ENCODE peak calls at places on chromosomes 16 and 17, in eight cellular contexts. W, N, X, V, F, Z, H and Q are unnamed samples. For H3K4me1, the result is how much of the 10 kb centered on the place peaks cover.

GRCh38 chr16:89602952-89603590 is 10.4 kb upstream of the DPEP1 start:
- DNase-seq in W (no peak), N (no peak), X (no peak), V (no peak), F (no peak), Z (no peak), H (no peak), Q (no peak)

GRCh38 chr17:45294506-45294905 is 22.3 kb downstream of the MAP3K14 start:
- DNase-seq in W (no peak), N (peak), X (peak), V (no peak), F (peak), Z (no peak), H (peak), Q (no peak)

GRCh38 chr16:29990883-29991570 is 4.4 kb downstream of the HIRIP3 start:
- DNase-seq in W (peak), N (no peak), X (no peak), V (no peak), F (no peak), Z (no peak), H (no peak), Q (no peak)

GRCh38 chr17:68700391-68700790 is 99.2 kb upstream of the FAM20A start:
- DNase-seq in W (no peak), N (no peak), X (no peak), V (no peak), F (no peak), Z (no peak), H (no peak), Q (no peak)

GRCh38 chr17:57874434-57875108 is 24.7 kb upstream of the MRPS23 start:
- DNase-seq in W (peak), N (peak), X (peak), V (peak), F (no peak), Z (peak), H (peak), Q (peak)

GRCh38 chr17:9220466-9221230 is 199.3 kb downstream of the NTN1 start:
- DNase-seq in W (peak), N (no peak), X (no peak), V (no peak), F (no peak), Z (no peak), H (no peak), Q (no peak)

GRCh38 chr16:18932243-18932997 is 6.2 kb upstream of the SMG1 start:
- DNase-seq in W (no peak), N (peak), X (no peak), V (no peak), F (no peak), Z (no peak), H (no peak), Q (no peak)

GRCh38 chr16:53974484-53975115 is 270.6 kb downstream of the FTO start:
- DNase-seq in W (no peak), N (no peak), X (no peak), V (no peak), F (no peak), Z (no peak), H (no peak), Q (no peak)

GRCh38 chr16:27475561-27475960 is 73.6 kb downstream of the IL21R start:
- DNase-seq in W (no peak), N (peak), X (no peak), V (no peak), F (no peak), Z (no peak), H (no peak), Q (no peak)

GRCh38 chr16:578870-579405 is 9.2 kb downstream of the PIGQ start:
- DNase-seq in W (peak), N (peak), X (peak), V (peak), F (peak), Z (peak), H (peak), Q (peak)

GRCh38 chr17:76080207-76080933 is 1.4 kb downstream of the ZACN start:
- DNase-seq in W (no peak), N (no peak), X (no peak), V (no peak), F (no peak), Z (no peak), H (no peak), Q (no peak)

GRCh38 chr16:15647615-15648014 is 2.4 kb upstream of the NDE1 start:
- DNase-seq in W (no peak), N (no peak), X (no peak), V (no peak), F (no peak), Z (no peak), H (no peak), Q (no peak)

GRCh38 chr17:48153711-48154642 is 46.4 kb downstream of the SNX11 start:
- DNase-seq in W (no peak), N (peak), X (peak), V (peak), F (peak), Z (peak), H (peak), Q (no peak)

GRCh38 chr17:75647061-75647460 is 13.8 kb downstream of the SMIM5 start:
- DNase-seq in W (peak), N (no peak), X (no peak), V (no peak), F (no peak), Z (no peak), H (no peak), Q (no peak)

GRCh38 chr16:14102925-14103720 is 32.0 kb downstream of the MRTFB start:
- DNase-seq in W (no peak), N (no peak), X (no peak), V (no peak), F (no peak), Z (no peak), H (no peak), Q (no peak)

GRCh38 chr16:83966153-83966696 is 1.8 kb upstream of the NECAB2 start:
- DNase-seq in W (no peak), N (no peak), X (no peak), V (no peak), F (no peak), Z (no peak), H (no peak), Q (peak)

GRCh38 chr17:42386784-42387183 is 1.5 kb downstream of the STAT3 start:
- DNase-seq in W (no peak), N (no peak), X (no peak), V (no peak), F (no peak), Z (no peak), H (no peak), Q (no peak)

GRCh38 chr17:82407255-82407654 is 10.9 kb upstream of the HEXD start:
- DNase-seq in W (no peak), N (peak), X (no peak), V (no peak), F (peak), Z (no peak), H (no peak), Q (no peak)

GRCh38 chr17:72099919-72100318 is 20.9 kb upstream of the SOX9 start:
- DNase-seq in W (no peak), N (peak), X (no peak), V (no peak), F (no peak), Z (no peak), H (no peak), Q (no peak)

GRCh38 chr17:44324092-44324570 is 492 bp downstream of the SLC25A39 start:
- DNase-seq in W (no peak), N (peak), X (no peak), V (no peak), F (no peak), Z (peak), H (peak), Q (peak)

GRCh38 chr17:13940858-13941665 is 128.2 kb upstream of the COX10 start:
- DNase-seq in W (no peak), N (peak), X (no peak), V (no peak), F (no peak), Z (no peak), H (no peak), Q (no peak)

GRCh38 chr17:62628845-62629555 is 1.5 kb downstream of the MRC2 start:
- DNase-seq in W (no peak), N (peak), X (no peak), V (no peak), F (no peak), Z (no peak), H (no peak), Q (no peak)

GRCh38 chr17:35554668-35555067 is 6.0 kb downstream of the SLFN14 start:
- DNase-seq in W (no peak), N (no peak), X (no peak), V (no peak), F (no peak), Z (no peak), H (no peak), Q (no peak)

GRCh38 chr17:80252871-80253270 is 7.8 kb upstream of the RNF213 start:
- DNase-seq in W (peak), N (peak), X (peak), V (peak), F (peak), Z (peak), H (peak), Q (peak)
- TF ChIP-seq CTCF in W (peak), N (peak), X (peak), V (peak), F (peak), Z (peak), H (peak), Q (peak)

DNA sequence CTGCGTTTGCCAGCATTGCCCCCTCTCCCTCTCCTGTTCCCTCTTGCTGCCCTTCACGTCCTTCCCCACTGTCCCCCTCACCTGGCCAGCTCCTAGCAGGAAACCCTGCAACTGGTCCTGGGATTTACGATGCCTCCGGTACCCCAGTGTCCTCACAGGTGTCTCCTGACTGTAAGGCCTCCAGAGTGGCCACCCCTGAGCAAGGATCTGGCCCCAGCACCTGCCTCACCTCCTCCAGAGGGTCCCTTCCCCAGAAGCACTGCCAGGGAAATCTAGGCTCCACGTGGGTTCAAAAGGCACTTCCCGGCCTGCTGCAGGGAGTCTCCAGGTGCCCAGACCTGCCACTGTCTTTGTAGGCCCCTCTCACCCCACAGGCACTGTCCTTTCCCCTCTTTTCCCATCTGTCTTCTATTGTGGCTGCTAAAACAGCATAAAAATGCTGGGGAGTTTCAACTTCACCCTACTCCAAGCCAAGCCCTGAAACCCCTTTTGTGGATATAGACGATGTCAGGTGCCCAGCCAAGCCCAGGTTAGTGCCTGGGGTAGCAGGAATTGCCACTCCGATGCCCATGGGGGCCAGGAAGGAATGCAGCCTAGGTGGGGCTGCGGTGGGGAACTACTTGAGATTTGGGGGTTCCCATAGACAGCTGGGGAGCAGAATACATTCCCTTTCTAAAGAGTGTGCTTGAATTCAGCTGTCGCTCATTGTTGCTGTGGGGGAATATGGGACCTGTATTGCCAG is 25.7 kb downstream of the RAB11FIP4 start:
- DNase-seq in W (peak), N (no peak), X (no peak), V (no peak), F (no peak), Z (no peak), H (no peak), Q (no peak)
- H3K4me1 ChIP-seq in W (under half), N (under half), X (under half), V (under half), F (under half), Z (under half), H (under half), Q (under half)

GRCh38 chr16:20949660-20950059 is 49.1 kb downstream of the LYRM1 start:
- DNase-seq in W (no peak), N (no peak), X (no peak), V (no peak), F (no peak), Z (peak), H (no peak), Q (no peak)
- TF ChIP-seq CTCF in W (no peak), N (no peak), X (no peak), V (no peak), F (no peak), Z (no peak), H (no peak), Q (no peak)

GRCh38 chr17:1978396-1978962 is 46.7 kb downstream of the RTN4RL1 start:
- DNase-seq in W (no peak), N (no peak), X (no peak), V (no peak), F (no peak), Z (no peak), H (no peak), Q (no peak)
- H3K4me1 ChIP-seq in W (under half), N (under half), X (under half), V (under half), F (under half), Z (under half), H (under half), Q (under half)

GRCh38 chr16:51853586-51853985 is 693.4 kb downstream of the TOX3 start:
- DNase-seq in W (no peak), N (no peak), X (no peak), V (no peak), F (no peak), Z (no peak), H (no peak), Q (no peak)

GRCh38 chr16:51852892-51853291 is 694.1 kb downstream of the TOX3 start:
- DNase-seq in W (no peak), N (no peak), X (no peak), V (no peak), F (no peak), Z (no peak), H (no peak), Q (no peak)

GRCh38 chr16:51845586-51845985 is 694.5 kb upstream of the SALL1 start:
- DNase-seq in W (no peak), N (no peak), X (no peak), V (no peak), F (no peak), Z (no peak), H (no peak), Q (no peak)

GRCh38 chr16:51851111-51851510 is 695.8 kb downstream of the TOX3 start:
- DNase-seq in W (no peak), N (no peak), X (no peak), V (no peak), F (no peak), Z (no peak), H (no peak), Q (no peak)

GRCh38 chr16:51849715-51850114 is 697.2 kb downstream of the TOX3 start:
- DNase-seq in W (no peak), N (no peak), X (no peak), V (no peak), F (no peak), Z (no peak), H (no peak), Q (no peak)
- TF ChIP-seq CTCF in W (no peak), N (no peak), X (no peak), V (no peak), F (no peak), Z (no peak), H (no peak), Q (no peak)

GRCh38 chr16:85569039-85569614 is 44.0 kb upstream of the GSE1 start:
- DNase-seq in W (no peak), N (no peak), X (no peak), V (no peak), F (peak), Z (no peak), H (no peak), Q (no peak)
- H3K4me1 ChIP-seq in W (half or more), N (under half), X (under half), V (under half), F (half or more), Z (half or more), H (half or more), Q (half or more)

GRCh38 chr16:50368410-50369132 is at the start of gene BRD7:
- DNase-seq in W (peak), N (peak), X (peak), V (peak), F (peak), Z (peak), H (peak), Q (peak)
- TF ChIP-seq CTCF in W (peak), N (no peak), X (no peak), V (no peak), F (peak), Z (no peak), H (no peak), Q (no peak)

GRCh38 chr16:68000024-68000423 is 740 bp upstream of the DPEP2 start:
- DNase-seq in W (no peak), N (no peak), X (no peak), V (no peak), F (no peak), Z (no peak), H (no peak), Q (no peak)

GRCh38 chr16:67992661-67993206 is 6.5 kb downstream of the DPEP2 start:
- DNase-seq in W (no peak), N (no peak), X (no peak), V (no peak), F (no peak), Z (no peak), H (no peak), Q (no peak)

GRCh38 chr16:67993207-67994036 is 5.9 kb downstream of the DPEP2 start:
- DNase-seq in W (peak), N (peak), X (peak), V (peak), F (peak), Z (peak), H (peak), Q (peak)

GRCh38 chr16:68000450-68000849 is 1.2 kb upstream of the DPEP2 start:
- DNase-seq in W (no peak), N (no peak), X (no peak), V (no peak), F (no peak), Z (no peak), H (no peak), Q (no peak)

DNA sequence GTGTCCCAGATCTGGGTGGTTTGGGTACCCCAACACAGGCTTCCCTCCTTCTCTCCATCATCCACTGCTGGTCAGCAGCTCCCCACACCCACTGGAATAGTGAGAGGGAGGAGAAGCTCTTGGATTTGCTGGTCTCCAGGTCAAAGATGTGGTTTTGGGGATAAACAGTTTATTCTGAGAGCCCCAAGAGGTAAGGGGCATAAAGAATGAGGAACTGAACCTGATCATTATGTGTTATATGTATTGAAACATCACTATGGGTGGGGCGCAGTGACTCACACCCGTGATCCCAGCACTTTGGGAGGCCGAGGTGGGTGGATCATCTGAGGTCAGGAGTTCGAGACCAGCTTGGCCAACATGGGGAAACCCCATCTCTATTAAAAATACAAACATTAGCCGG is 3.9 kb downstream of the DPEP2 start:
- DNase-seq in W (no peak), N (no peak), X (no peak), V (no peak), F (no peak), Z (no peak), H (no peak), Q (peak)
- H3K4me1 ChIP-seq in W (half or more), N (under half), X (under half), V (under half), F (under half), Z (under half), H (under half), Q (under half)